ENCODE peak calls at places on chromosomes 16 and 17, in six cellular contexts. A is H9, V is trophoblast cell, U is neuronal stem cell, Z is mesenchymal stem cell, I is H1. E is an unnamed sample.

GRCh38 chr16:83826146-83826913 is 18.6 kb downstream of the HSBP1 start:
- DNase-seq in A (peak), V (peak), U (peak), Z (peak), I (no peak), E (peak)

GRCh38 chr17:78899361-78900260 is 3.4 kb downstream of the CEP295NL start:
- DNase-seq in A (peak), V (peak), U (no peak), Z (no peak), I (no peak), E (no peak)

GRCh38 chr16:87437327-87437726 is 45.2 kb downstream of the MAP1LC3B start:
- DNase-seq in A (no peak), V (no peak), U (no peak), Z (no peak), I (no peak), E (no peak)

GRCh38 chr16:56620311-56620897 is 5.2 kb upstream of the MT1E start:
- DNase-seq in A (no peak), V (no peak), U (no peak), Z (no peak), I (no peak), E (no peak)

GRCh38 chr16:85046957-85047866 is 19.6 kb downstream of the KIAA0513 start:
- DNase-seq in A (no peak), V (no peak), U (no peak), Z (peak), I (no peak), E (no peak)

GRCh38 chr16:56108724-56109123 is 82.6 kb upstream of the GNAO1 start:
- DNase-seq in A (no peak), V (no peak), U (no peak), Z (no peak), I (no peak), E (no peak)

GRCh38 chr17:34000639-34001038 is 254.4 kb upstream of the CCL2 start:
- DNase-seq in A (no peak), V (no peak), U (no peak), Z (no peak), I (no peak), E (no peak)

GRCh38 chr16:47309581-47310312 is 151.1 kb downstream of the ITFG1 start:
- DNase-seq in A (no peak), V (no peak), U (no peak), Z (peak), I (no peak), E (peak)

GRCh38 chr17:41777579-41778188 is 8.8 kb downstream of the JUP start:
- DNase-seq in A (no peak), V (no peak), U (no peak), Z (peak), I (no peak), E (peak)

GRCh38 chr16:85863384-85863774 is 35.6 kb upstream of the IRF8 start:
- DNase-seq in A (no peak), V (peak), U (no peak), Z (no peak), I (no peak), E (no peak)

GRCh38 chr17:75753514-75754377 is 11.2 kb downstream of the GALK1 start:
- DNase-seq in A (peak), V (no peak), U (peak), Z (peak), I (peak), E (peak)

GRCh38 chr17:68089881-68090280 is 54.3 kb downstream of the KPNA2 start:
- DNase-seq in A (no peak), V (peak), U (no peak), Z (peak), I (no peak), E (peak)

GRCh38 chr17:30477758-30478115 is 529 bp downstream of the GOSR1 start:
- DNase-seq in A (no peak), V (peak), U (no peak), Z (peak), I (no peak), E (peak)

GRCh38 chr16:26742040-26742439 is 324.7 kb upstream of the C16orf82 start:
- DNase-seq in A (no peak), V (no peak), U (no peak), Z (no peak), I (no peak), E (no peak)

GRCh38 chr17:10792156-10792555 is 11.7 kb downstream of the TMEM238L start:
- DNase-seq in A (no peak), V (peak), U (no peak), Z (no peak), I (no peak), E (no peak)

GRCh38 chr17:75683467-75684041 is 16.4 kb downstream of the SAP30BP start:
- DNase-seq in A (no peak), V (no peak), U (no peak), Z (peak), I (no peak), E (peak)

GRCh38 chr17:9414471-9414870 is 161.1 kb downstream of the STX8 start:
- DNase-seq in A (no peak), V (no peak), U (no peak), Z (no peak), I (no peak), E (no peak)

GRCh38 chr16:50207652-50208051 is 54.5 kb downstream of the TENT4B start:
- DNase-seq in A (no peak), V (no peak), U (no peak), Z (peak), I (no peak), E (peak)

GRCh38 chr16:69861276-69862030 is 89.7 kb upstream of the CLEC18A start:
- DNase-seq in A (no peak), V (no peak), U (no peak), Z (peak), I (no peak), E (peak)

GRCh38 chr17:21017861-21018260 is 24.9 kb downstream of the USP22 start:
- DNase-seq in A (no peak), V (no peak), U (no peak), Z (no peak), I (no peak), E (no peak)
- H4K91ac ChIP-seq in A (no peak), V (no peak), U (no peak), Z (no peak), I (no peak), E (no peak)

DNA sequence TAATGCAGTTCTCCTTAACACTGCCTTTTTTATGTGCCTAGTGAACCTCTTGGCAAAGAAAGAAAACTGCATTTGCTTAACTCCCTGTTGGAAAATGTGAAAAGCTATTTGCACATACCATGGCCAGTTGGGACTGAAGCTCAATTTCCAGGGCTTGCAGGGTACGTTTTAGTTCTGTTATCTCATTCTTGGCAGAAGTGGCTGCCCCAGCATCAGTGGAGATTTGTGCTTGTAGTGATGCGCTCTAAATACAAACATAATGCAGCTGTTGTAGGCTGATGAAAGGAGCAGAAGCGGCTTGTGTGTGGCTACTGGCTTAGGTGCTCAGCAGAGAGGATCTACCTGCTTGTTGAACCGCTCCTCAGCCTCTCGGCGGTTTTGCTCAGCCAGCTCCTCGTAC is 3.7 kb downstream of the KRT24 start:
- DNase-seq in A (no peak), V (peak), U (no peak), Z (no peak), I (no peak), E (no peak)
- H4K91ac ChIP-seq in A (no peak), V (no peak), U (no peak), Z (no peak), I (no peak), E (no peak)

GRCh38 chr16:563072-563644 is 3.0 kb downstream of the PRR35 start:
- DNase-seq in A (no peak), V (no peak), U (no peak), Z (no peak), I (no peak), E (no peak)

GRCh38 chr16:566475-567361 is at the start of gene NHLRC4:
- DNase-seq in A (peak), V (peak), U (no peak), Z (peak), I (no peak), E (peak)

GRCh38 chr16:567362-568256 is 804 bp downstream of the NHLRC4 start:
- DNase-seq in A (no peak), V (no peak), U (no peak), Z (no peak), I (no peak), E (no peak)

GRCh38 chr16:564690-565419 is 1.9 kb upstream of the NHLRC4 start:
- DNase-seq in A (no peak), V (no peak), U (no peak), Z (no peak), I (no peak), E (no peak)

GRCh38 chr16:565420-566330 is 1.1 kb upstream of the NHLRC4 start:
- DNase-seq in A (no peak), V (no peak), U (no peak), Z (no peak), I (no peak), E (peak)
- H4K91ac ChIP-seq in A (no peak), V (peak), U (no peak), Z (peak), I (no peak), E (no peak)

GRCh38 chr17:778096-778495 is 4.0 kb downstream of the GLOD4 start:
- DNase-seq in A (no peak), V (no peak), U (no peak), Z (no peak), I (no peak), E (no peak)
- H4K91ac ChIP-seq in A (no peak), V (no peak), U (no peak), Z (no peak), I (no peak), E (no peak)

DNA sequence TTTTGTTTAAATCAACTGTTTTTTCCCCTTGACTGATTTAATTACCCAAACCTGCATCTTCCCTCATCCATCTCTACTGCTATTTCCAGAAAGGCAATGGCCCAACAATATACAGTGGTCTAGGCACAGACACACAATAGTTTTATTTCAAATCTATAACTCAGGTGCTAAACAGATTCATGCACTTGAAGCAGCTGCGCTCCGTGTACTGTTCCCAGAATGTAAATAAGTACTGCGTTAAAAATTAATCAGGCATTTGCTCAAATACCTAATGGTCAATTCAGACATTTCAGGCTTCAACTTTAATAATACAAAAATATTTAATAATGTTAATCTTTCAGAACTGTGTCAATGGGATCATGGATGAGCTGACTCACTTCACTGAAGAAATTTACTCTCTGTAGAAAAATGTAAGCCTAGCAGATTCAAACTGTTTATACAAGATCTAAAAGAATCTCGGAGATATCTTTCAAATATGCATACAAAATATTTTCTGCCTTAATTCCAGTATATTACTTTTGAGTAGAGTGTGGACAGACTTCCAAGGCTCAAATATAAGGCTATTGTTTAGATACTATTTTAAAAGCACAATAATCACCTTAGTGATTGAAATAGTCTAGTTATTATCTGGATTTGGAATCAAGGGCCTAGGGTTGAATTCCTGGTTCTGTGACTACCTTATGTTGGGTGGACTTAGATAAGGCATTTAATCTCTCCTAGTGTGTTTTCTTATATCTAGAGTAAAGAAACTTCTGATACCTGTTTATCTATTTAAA is 97.4 kb upstream of the PSMD7 start:
- DNase-seq in A (no peak), V (no peak), U (no peak), Z (no peak), I (no peak), E (peak)
- H4K91ac ChIP-seq in A (no peak), V (no peak), U (no peak), Z (no peak), I (no peak), E (no peak)

GRCh38 chr17:60253048-60253447 is 103.3 kb downstream of the CA4 start:
- DNase-seq in A (no peak), V (no peak), U (no peak), Z (peak), I (no peak), E (no peak)
- H4K91ac ChIP-seq in A (no peak), V (no peak), U (no peak), Z (no peak), I (no peak), E (no peak)

DNA sequence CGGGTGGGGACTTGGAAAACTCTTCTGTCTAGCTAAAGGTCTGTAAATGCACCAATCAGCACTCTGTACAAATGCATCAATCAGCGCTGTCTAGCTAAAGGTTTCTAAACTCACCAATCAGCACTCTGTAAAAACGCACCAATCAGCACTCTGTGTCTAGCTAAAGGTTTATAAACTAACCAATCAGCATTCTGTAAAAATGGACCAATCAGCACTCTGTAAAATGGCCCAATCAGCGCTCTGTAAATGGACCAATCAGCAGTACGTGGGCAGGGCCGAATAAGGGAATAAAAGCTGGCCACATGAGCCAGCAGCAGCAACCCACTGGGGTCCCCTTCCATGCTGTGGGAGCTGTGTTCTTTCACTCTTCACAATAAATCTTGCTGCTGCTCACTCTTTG is 55.3 kb downstream of the ANKRD11 start:
- DNase-seq in A (no peak), V (no peak), U (no peak), Z (no peak), I (no peak), E (no peak)
- H4K91ac ChIP-seq in A (no peak), V (no peak), U (no peak), Z (no peak), I (no peak), E (no peak)

GRCh38 chr16:71671165-71671564 is 45.2 kb downstream of the MARVELD3 start:
- DNase-seq in A (no peak), V (no peak), U (no peak), Z (no peak), I (no peak), E (no peak)

GRCh38 chr16:71675380-71675779 is 49.1 kb downstream of the PHLPP2 start:
- DNase-seq in A (no peak), V (no peak), U (no peak), Z (peak), I (no peak), E (peak)

GRCh38 chr16:71672125-71672524 is 46.1 kb downstream of the MARVELD3 start:
- DNase-seq in A (no peak), V (no peak), U (no peak), Z (no peak), I (no peak), E (no peak)

GRCh38 chr16:71674229-71674628 is 48.2 kb downstream of the MARVELD3 start:
- DNase-seq in A (no peak), V (no peak), U (no peak), Z (no peak), I (no peak), E (no peak)

DNA sequence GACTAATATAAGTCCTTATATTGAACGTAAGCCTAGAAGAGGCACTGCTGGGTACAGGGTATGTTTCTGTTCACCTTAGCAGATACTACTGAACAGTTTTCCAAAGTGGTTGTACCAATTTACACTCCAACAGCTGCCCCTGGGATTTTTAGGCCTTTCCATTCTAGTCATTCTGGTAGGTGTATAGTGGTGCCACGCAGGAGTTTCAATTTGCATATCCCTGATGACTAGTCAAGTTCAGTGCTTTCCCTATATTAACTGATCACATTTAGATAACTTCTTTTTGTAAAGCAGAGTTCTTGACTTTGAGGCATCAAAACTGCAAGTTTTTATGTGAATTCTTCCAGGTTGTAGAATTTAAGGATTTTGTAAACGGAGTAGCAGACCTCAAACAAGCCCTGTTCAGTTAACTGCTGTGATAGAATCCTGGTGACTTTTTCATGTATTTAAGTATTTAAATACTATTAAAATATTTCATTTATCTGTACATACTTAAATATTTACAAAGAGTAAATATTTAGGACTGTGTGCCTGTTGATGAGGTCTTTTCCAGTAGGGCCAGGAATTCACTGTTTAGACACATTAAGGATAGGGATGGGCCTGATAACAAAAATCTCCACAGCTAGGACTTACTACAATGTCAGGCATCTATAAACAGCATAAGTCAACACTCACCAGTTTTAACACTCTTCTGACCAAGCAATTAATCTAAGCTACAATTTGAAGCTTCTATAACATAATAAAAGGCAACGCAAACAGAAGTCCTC is 47.4 kb downstream of the MARVELD3 start:
- DNase-seq in A (no peak), V (no peak), U (no peak), Z (no peak), I (no peak), E (no peak)
- H4K91ac ChIP-seq in A (no peak), V (no peak), U (no peak), Z (no peak), I (no peak), E (no peak)

GRCh38 chr17:76986318-76986717 is 118.1 kb downstream of the MGAT5B start:
- DNase-seq in A (no peak), V (no peak), U (no peak), Z (no peak), I (no peak), E (no peak)

GRCh38 chr17:76982408-76983074 is 114.3 kb downstream of the MGAT5B start:
- DNase-seq in A (no peak), V (no peak), U (no peak), Z (no peak), I (no peak), E (no peak)

GRCh38 chr17:76981545-76982295 is 113.5 kb downstream of the MGAT5B start:
- DNase-seq in A (no peak), V (no peak), U (no peak), Z (no peak), I (no peak), E (no peak)

GRCh38 chr17:76983431-76983830 is 115.2 kb downstream of the MGAT5B start:
- DNase-seq in A (no peak), V (no peak), U (no peak), Z (no peak), I (no peak), E (no peak)

DNA sequence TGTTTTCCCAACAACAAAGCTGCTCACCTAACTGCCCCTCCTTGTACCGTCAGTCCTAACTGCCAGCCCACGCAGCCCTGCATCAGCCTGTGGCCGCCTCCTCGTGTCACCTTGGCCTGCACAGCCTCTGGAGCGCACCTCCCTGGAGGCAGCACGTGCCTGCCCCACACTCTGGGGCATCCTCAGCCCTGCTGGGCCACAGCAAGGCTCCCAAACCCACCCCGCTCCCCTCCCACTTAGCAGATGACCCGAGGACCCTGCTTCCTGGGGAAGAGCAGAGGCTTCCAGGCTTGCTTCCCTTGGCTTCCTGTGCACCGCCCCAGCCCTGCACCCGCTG is 114.8 kb downstream of the MGAT5B start:
- DNase-seq in A (no peak), V (no peak), U (no peak), Z (no peak), I (no peak), E (no peak)
- H4K91ac ChIP-seq in A (no peak), V (no peak), U (peak), Z (no peak), I (peak), E (no peak)

GRCh38 chr17:82349287-82349701 is 9.8 kb upstream of the TEX19 start:
- DNase-seq in A (no peak), V (no peak), U (no peak), Z (no peak), I (no peak), E (no peak)

GRCh38 chr17:82350182-82351030 is 8.6 kb upstream of the TEX19 start:
- DNase-seq in A (no peak), V (no peak), U (no peak), Z (no peak), I (no peak), E (no peak)

GRCh38 chr17:82346342-82347300 is 12.4 kb upstream of the TEX19 start:
- DNase-seq in A (no peak), V (no peak), U (no peak), Z (no peak), I (no peak), E (no peak)

GRCh38 chr17:82348434-82348833 is 10.6 kb upstream of the TEX19 start:
- DNase-seq in A (no peak), V (no peak), U (no peak), Z (no peak), I (no peak), E (no peak)

DNA sequence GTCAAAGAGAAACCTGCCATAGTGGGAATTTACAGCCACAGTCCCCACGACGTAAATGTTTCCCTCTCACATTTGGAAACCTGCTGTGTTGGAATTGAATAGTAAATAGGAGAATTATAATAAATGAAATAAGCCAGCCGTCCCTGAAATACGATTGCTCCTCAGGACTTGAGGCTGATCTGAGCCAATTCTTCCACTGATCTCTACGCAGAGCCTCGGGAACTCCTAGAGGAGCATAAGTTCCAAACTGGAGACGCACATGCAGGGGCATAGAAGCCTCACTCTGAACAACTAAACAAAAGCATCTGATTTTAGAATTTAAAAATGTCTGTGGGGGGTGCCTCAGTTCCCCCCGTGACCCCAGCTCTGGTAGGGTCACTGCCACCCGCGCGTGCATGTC is 10.2 kb upstream of the TEX19 start:
- DNase-seq in A (no peak), V (no peak), U (no peak), Z (no peak), I (no peak), E (no peak)
- H4K91ac ChIP-seq in A (no peak), V (peak), U (no peak), Z (no peak), I (no peak), E (no peak)